ENCODE peak calls at places on chromosomes 16 and 17, in ten cellular contexts. Z is endothelial cell; Q is cardiac fibroblast; P is body of pancreas; R is endothelial cell of umbilical vein; X is RWPE2; U is activated CD8-positive, alpha-beta T cell treated with anti-CD3 and anti-CD28 coated beads for 36 hours; D is psoas muscle; E is IMR-90; Y is tibial nerve. M is an unnamed sample.

GRCh38 chr17:511001-511690 is 158.5 kb upstream of the RPH3AL start:
- DNase-seq in Y (peak; percentile 33), Q (peak; percentile 34), D (peak; percentile 47), U (no peak), Z (no peak), X (no peak), R (no peak), P (no peak), E (peak; percentile 82), M (no peak)

GRCh38 chr16:89949121-89949742 is 677 bp downstream of the DEF8 start:
- DNase-seq in U (peak; percentile 9), Z (no peak), P (no peak), D (no peak), R (no peak), E (no peak), X (no peak), Q (no peak), Y (no peak), M (no peak)

GRCh38 chr17:73493212-73493814 is 150.9 kb downstream of the SDK2 start:
- DNase-seq in E (no peak), Y (no peak), Q (no peak), X (no peak), Z (no peak), D (no peak), U (no peak), P (no peak), R (no peak), M (no peak)

GRCh38 chr17:37131064-37131463 is 182.3 kb downstream of the AATF start:
- DNase-seq in D (no peak), Z (no peak), Y (no peak), E (peak; percentile 53), Q (peak; percentile 39), P (no peak), U (no peak), X (no peak), R (no peak), M (no peak)

GRCh38 chr17:11644265-11645212 is 46.3 kb downstream of the DNAH9 start:
- DNase-seq in Q (peak; percentile 69), Z (peak; percentile 3), X (no peak), R (peak; percentile 2), P (peak; percentile 90), E (peak; percentile 36), U (peak; percentile 53), Y (peak; percentile 76), D (peak; percentile 25), M (peak; percentile 39)

GRCh38 chr17:45380046-45380765 is 52.5 kb downstream of the ARHGAP27 start:
- DNase-seq in E (no peak), P (no peak), R (no peak), Z (no peak), X (no peak), U (no peak), D (no peak), Y (no peak), Q (no peak), M (no peak)

GRCh38 chr16:11005611-11005975 is 61.2 kb downstream of the CLEC16A start:
- DNase-seq in Q (no peak), E (peak; percentile 75), Z (no peak), R (no peak), D (no peak), P (no peak), X (no peak), U (no peak), Y (no peak), M (no peak)

GRCh38 chr16:53235851-53236250 is 181.1 kb downstream of the CHD9 start:
- DNase-seq in Y (no peak), D (no peak), E (peak; percentile 54), P (no peak), X (no peak), R (no peak), U (no peak), Z (no peak), Q (no peak), M (no peak)

GRCh38 chr16:88298882-88299745 is 83.6 kb upstream of the ZNF469 start:
- DNase-seq in U (peak; percentile 24), R (peak; percentile 29), Q (peak; percentile 21), E (peak; percentile 68), Z (no peak), D (no peak), P (no peak), X (peak; percentile 54), Y (no peak), M (no peak)

GRCh38 chr16:72469932-72470331 is 298.0 kb upstream of the PMFBP1 start:
- DNase-seq in U (no peak), Z (no peak), R (no peak), X (no peak), P (no peak), Y (no peak), D (no peak), Q (no peak), E (no peak), M (no peak)

GRCh38 chr16:72464597-72465368 is 292.8 kb upstream of the PMFBP1 start:
- DNase-seq in D (no peak), P (no peak), Q (no peak), U (no peak), R (no peak), Y (no peak), X (no peak), E (no peak), Z (no peak), M (no peak)

GRCh38 chr16:72468582-72468981 is 296.6 kb upstream of the PMFBP1 start:
- DNase-seq in Z (no peak), Y (no peak), E (peak; percentile 14), Q (peak; percentile 43), X (no peak), R (peak; percentile 26), P (no peak), D (no peak), U (no peak), M (no peak)

GRCh38 chr16:72464052-72464451 is 292.1 kb upstream of the PMFBP1 start:
- DNase-seq in U (no peak), X (no peak), Z (no peak), Q (no peak), P (no peak), R (no peak), D (no peak), E (no peak), Y (no peak), M (no peak)

DNA sequence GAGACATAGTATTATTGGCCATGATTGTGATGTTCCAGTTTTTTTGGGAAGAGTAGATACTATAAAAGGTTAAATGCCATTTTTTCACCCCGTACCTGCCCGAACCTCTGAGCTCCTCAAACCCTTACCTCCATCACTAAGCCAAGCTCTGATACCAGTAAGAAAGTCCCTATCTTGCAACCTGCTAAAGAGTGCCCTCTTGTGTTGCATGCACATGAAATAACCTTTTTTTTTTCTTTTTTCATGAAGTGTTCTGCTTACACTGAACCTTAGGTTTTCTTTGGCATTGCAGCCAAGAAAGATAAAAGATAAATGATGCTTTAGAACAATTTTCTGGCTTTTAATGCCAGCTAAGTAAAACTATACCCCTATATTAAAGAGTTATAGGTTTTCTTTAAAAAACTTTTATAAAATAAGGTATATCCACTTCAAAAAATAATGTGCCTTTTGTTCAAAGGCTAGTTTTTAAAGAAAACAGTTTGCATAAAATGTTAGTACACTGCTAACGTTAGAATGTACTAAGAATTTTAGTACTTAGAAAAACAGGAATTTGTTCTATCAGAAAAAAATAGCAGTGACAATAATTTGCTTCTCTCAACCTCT is 295.3 kb upstream of the PMFBP1 start:
- DNase-seq in X (no peak), Y (no peak), Z (peak; percentile 10), R (peak; percentile 72), D (no peak), Q (peak; percentile 77), E (peak; percentile 60), P (peak; percentile 18), U (peak; percentile 4), M (no peak)
- TF ChIP-seq CTCF in X (peak; percentile 87), Y (peak; percentile 49), Z (peak; percentile 36), R (peak; percentile 53), D (no peak), Q (peak; percentile 78), E (peak; percentile 75), P (peak; percentile 66), U (peak; percentile 56), M (peak; percentile 71)

GRCh38 chr16:23074423-23074822 is 74.8 kb downstream of the USP31 start:
- DNase-seq in D (no peak), Y (no peak), Z (no peak), P (no peak), R (no peak), E (no peak), U (no peak), X (no peak), Q (peak; percentile 8), M (no peak)

GRCh38 chr16:23071202-23072083 is 77.8 kb downstream of the USP31 start:
- DNase-seq in Y (no peak), Q (peak; percentile 65), R (peak; percentile 13), Z (no peak), X (no peak), P (no peak), E (peak; percentile 37), U (no peak), D (peak; percentile 30), M (no peak)

GRCh38 chr16:23069844-23070243 is 79.4 kb downstream of the USP31 start:
- DNase-seq in Z (no peak), R (no peak), E (no peak), U (no peak), Y (no peak), X (no peak), D (no peak), P (no peak), Q (no peak), M (no peak)

GRCh38 chr16:23072084-23072599 is 77.1 kb downstream of the USP31 start:
- DNase-seq in Z (no peak), U (no peak), Y (peak; percentile 53), P (peak; percentile 15), Q (peak; percentile 84), E (peak; percentile 77), R (peak; percentile 90), X (peak; percentile 86), D (peak; percentile 83), M (no peak)

GRCh38 chr16:23072769-23073549 is 76.3 kb downstream of the USP31 start:
- DNase-seq in P (no peak), Q (no peak), X (no peak), Z (no peak), E (peak; percentile 63), Y (no peak), U (no peak), D (no peak), R (no peak), M (no peak)
- TF ChIP-seq CTCF in P (no peak), Q (no peak), X (peak; percentile 31), Z (peak; percentile 18), E (no peak), Y (no peak), U (no peak), D (no peak), R (no peak), M (no peak)

DNA sequence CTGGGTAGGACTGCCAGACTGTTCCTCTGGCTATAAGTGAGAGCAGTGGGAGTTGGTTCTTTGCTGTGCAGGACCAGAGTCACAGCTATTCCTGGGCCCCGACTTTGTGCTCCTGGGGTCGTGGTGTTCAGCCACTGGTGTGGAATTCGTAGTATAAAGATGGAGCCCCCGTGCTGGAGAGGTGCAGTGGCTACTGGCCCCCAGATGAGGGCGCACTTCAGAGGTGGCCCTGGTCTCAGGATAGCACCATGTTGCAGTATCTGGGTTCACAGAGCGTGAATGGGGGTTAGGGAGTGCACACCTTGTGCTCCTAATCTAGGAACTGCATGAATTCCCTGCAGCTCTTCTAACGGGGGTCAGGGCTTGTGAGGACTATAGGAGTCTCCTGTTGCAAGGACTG is 21.1 kb downstream of the TANC2 start:
- DNase-seq in Y (no peak), E (no peak), Q (no peak), Z (no peak), D (no peak), X (no peak), R (no peak), P (no peak), U (no peak), M (no peak)
- TF ChIP-seq CTCF in Y (no peak), E (peak; percentile 27), Q (peak; percentile 42), Z (peak; percentile 52), D (no peak), X (peak; percentile 25), R (peak; percentile 35), P (no peak), U (no peak), M (peak; percentile 23)

GRCh38 chr16:830871-831570 is 30.5 kb upstream of the GNG13 start:
- DNase-seq in Z (no peak), R (no peak), D (no peak), X (no peak), U (no peak), P (no peak), E (no peak), Q (no peak), Y (no peak), M (no peak)
- TF ChIP-seq CTCF in Z (no peak), R (no peak), D (no peak), X (no peak), U (no peak), P (no peak), E (no peak), Q (no peak), Y (no peak), M (no peak)